ENCODE peak calls at places on chromosome 7, in nine cellular contexts. W, H, Z, R, U, Y, I, D and Q are unnamed samples.
A peak's percentile ranks its signal among the peaks of the same experiment; 100 is the strongest.

GRCh38 chr7:92631067-92631829 is 41.1 kb upstream of the FAM133B start:
- DNase-seq in R (no peak), Z (no peak), H (peak; percentile 46), I (no peak), D (no peak), Y (no peak), W (no peak), U (no peak), Q (no peak)

GRCh38 chr7:127891144-127891543 is 140.1 kb downstream of the LRRC4 start:
- DNase-seq in W (no peak), D (no peak), U (no peak), Y (no peak), R (no peak), Z (no peak), I (no peak), H (no peak), Q (no peak)

GRCh38 chr7:73770002-73770859 is at the start of gene CLDN3:
- DNase-seq in R (no peak), U (peak; percentile 96), D (peak; percentile 97), W (peak; percentile 98), Z (no peak), Y (no peak), I (peak; percentile 94), H (peak; percentile 24), Q (peak; percentile 9)

GRCh38 chr7:157041004-157041403 is 30.5 kb upstream of the MNX1 start:
- DNase-seq in I (no peak), R (no peak), Z (no peak), W (no peak), D (no peak), H (no peak), Y (no peak), U (no peak), Q (no peak)

GRCh38 chr7:155477469-155477868 is 19.5 kb downstream of the EN2 start:
- DNase-seq in H (no peak), D (no peak), Y (no peak), Z (no peak), U (no peak), R (no peak), W (no peak), I (no peak), Q (no peak)

GRCh38 chr7:116231543-116232401 is 21.4 kb downstream of the TES start:
- DNase-seq in H (no peak), Z (no peak), U (no peak), W (no peak), D (no peak), Y (no peak), I (no peak), R (peak; percentile 83), Q (no peak)

GRCh38 chr7:120207037-120207436 is 65.9 kb upstream of the KCND2 start:
- DNase-seq in U (no peak), H (no peak), Y (no peak), D (no peak), R (no peak), Z (no peak), I (no peak), W (no peak), Q (no peak)

GRCh38 chr7:12111461-12112405 is 99.4 kb upstream of the TMEM106B start:
- DNase-seq in H (peak; percentile 19), Z (no peak), R (peak; percentile 31), I (no peak), Y (no peak), W (peak; percentile 7), D (no peak), U (peak; percentile 43), Q (peak; percentile 38)

GRCh38 chr7:134691820-134692705 is 45.4 kb downstream of the BPGM start:
- DNase-seq in R (peak; percentile 89), D (no peak), Y (no peak), H (no peak), U (no peak), Z (peak; percentile 47), W (no peak), I (no peak), Q (no peak)

GRCh38 chr7:112497481-112497880 is 16.7 kb downstream of the LSMEM1 start:
- DNase-seq in I (no peak), Z (no peak), H (no peak), U (no peak), W (no peak), D (no peak), Y (no peak), R (no peak), Q (no peak)

GRCh38 chr7:117548035-117548434 is 68.2 kb downstream of the CFTR start:
- DNase-seq in D (no peak), I (no peak), W (no peak), Z (no peak), U (no peak), H (no peak), Y (no peak), R (no peak), Q (no peak)

GRCh38 chr7:29304756-29305155 is 110.2 kb downstream of the CHN2 start:
- DNase-seq in W (peak; percentile 10), D (peak; percentile 12), Y (no peak), I (no peak), R (no peak), H (no peak), U (no peak), Z (no peak), Q (no peak)